ENCODE peak calls at places on chromosome 16, in nine cellular contexts. F is pancreas; W is neural progenitor cell; B is skeletal muscle cell; N is psoas muscle; O is CD8-positive, alpha-beta T cell; Z is bronchial epithelial cell; S is A549; Q is mucosa of descending colon. M is an unnamed sample.

GRCh38 chr16:58497935-58498334 is 2.0 kb upstream of the NDRG4 start:
- DNase-seq in F (no peak), W (no peak), B (no peak), N (no peak), O (no peak), Z (no peak), S (no peak), Q (no peak), M (no peak)

GRCh38 chr16:65756163-65756562 is 610.3 kb upstream of the CDH5 start:
- DNase-seq in F (no peak), W (no peak), B (no peak), N (no peak), O (no peak), Z (no peak), S (no peak), Q (no peak), M (no peak)

GRCh38 chr16:81809567-81809966 is 30.5 kb downstream of the PLCG2 start:
- DNase-seq in F (no peak), W (no peak), B (no peak), N (no peak), O (no peak), Z (no peak), S (no peak), Q (no peak), M (no peak)

GRCh38 chr16:4506450-4506849 is 30.3 kb downstream of the HMOX2 start:
- DNase-seq in F (peak), W (peak), B (no peak), N (no peak), O (peak), Z (peak), S (peak), Q (peak), M (no peak)

GRCh38 chr16:82567203-82567602 is 59.6 kb upstream of the CDH13 start:
- DNase-seq in F (no peak), W (no peak), B (no peak), N (no peak), O (no peak), Z (no peak), S (no peak), Q (no peak), M (no peak)

GRCh38 chr16:50985733-50986132 is 165.3 kb downstream of the SALL1 start:
- DNase-seq in F (no peak), W (no peak), B (no peak), N (no peak), O (no peak), Z (no peak), S (no peak), Q (no peak), M (no peak)

GRCh38 chr16:62137991-62138390 is 101.8 kb upstream of the CDH8 start:
- DNase-seq in F (no peak), W (no peak), B (no peak), N (no peak), O (no peak), Z (no peak), S (no peak), Q (no peak), M (no peak)

GRCh38 chr16:79628501-79628975 is 28.0 kb upstream of the MAF start:
- DNase-seq in F (no peak), W (no peak), B (peak), N (no peak), O (no peak), Z (peak), S (no peak), Q (no peak), M (no peak)

GRCh38 chr16:30430428-30430970 is 669 bp upstream of the DCTPP1 start:
- DNase-seq in F (no peak), W (no peak), B (no peak), N (peak), O (no peak), Z (no peak), S (no peak), Q (no peak), M (peak)

DNA sequence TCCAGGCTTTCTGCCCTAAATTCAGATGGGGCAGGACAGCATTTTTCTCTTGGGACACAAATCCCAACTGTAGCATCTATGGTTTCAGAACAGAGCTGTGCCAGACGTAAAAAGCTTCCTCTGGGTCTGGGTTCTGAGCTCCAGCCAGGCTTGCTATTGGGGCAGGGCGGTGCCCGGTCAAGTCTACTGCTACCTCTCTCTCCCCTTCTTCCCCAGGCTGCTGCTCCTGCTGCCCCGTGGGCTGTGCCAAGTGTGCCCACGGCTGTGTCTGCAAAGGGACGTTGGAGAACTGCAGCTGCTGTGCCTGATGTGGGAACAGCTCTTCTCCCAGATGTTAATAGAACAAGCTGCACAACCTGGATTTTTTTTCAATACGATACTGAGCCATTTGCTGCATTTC is 1.1 kb downstream of the MT1M start:
- DNase-seq in F (no peak), W (no peak), B (no peak), N (no peak), O (no peak), Z (no peak), S (no peak), Q (no peak), M (no peak)
- H3K4me3 ChIP-seq in F (no peak), W (no peak), B (no peak), N (no peak), O (no peak), Z (no peak), S (no peak), Q (no peak), M (peak)

DNA sequence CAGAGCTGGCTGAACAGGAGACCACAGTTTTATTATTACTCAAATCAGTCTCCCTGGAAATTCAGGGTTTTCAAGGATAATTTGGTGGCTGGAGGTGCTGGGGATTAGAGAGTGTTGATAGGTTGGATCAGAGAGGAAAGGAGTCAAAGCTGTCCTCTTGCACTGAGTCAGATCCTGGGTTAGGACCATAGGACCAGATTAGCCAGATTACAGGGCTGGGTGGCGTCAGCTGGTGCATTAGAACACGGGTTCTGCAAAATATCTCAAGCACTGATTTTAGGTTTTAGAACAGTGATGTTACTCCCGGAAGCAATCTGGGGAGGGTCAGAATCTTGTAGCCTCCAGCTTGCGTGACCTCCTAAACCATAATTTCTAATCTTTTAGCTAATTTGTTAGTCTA is 1.8 kb upstream of the NSMCE1 start:
- DNase-seq in F (no peak), W (no peak), B (no peak), N (no peak), O (no peak), Z (no peak), S (no peak), Q (no peak), M (no peak)
- H3K4me3 ChIP-seq in F (no peak), W (no peak), B (no peak), N (no peak), O (no peak), Z (no peak), S (no peak), Q (no peak), M (no peak)

GRCh38 chr16:85593503-85594195 is 19.5 kb upstream of the GSE1 start:
- DNase-seq in F (no peak), W (peak), B (no peak), N (no peak), O (no peak), Z (no peak), S (no peak), Q (no peak), M (no peak)
- H3K4me3 ChIP-seq in F (no peak), W (no peak), B (no peak), N (no peak), O (no peak), Z (no peak), S (no peak), Q (no peak), M (no peak)

GRCh38 chr16:84600343-84601229 is 17.3 kb downstream of the COTL1 start:
- DNase-seq in F (no peak), W (no peak), B (no peak), N (no peak), O (no peak), Z (no peak), S (no peak), Q (no peak), M (no peak)

GRCh38 chr16:84598391-84598750 is 19.5 kb downstream of the COTL1 start:
- DNase-seq in F (no peak), W (peak), B (no peak), N (no peak), O (no peak), Z (no peak), S (no peak), Q (no peak), M (no peak)

GRCh38 chr16:84597518-84598390 is 20.1 kb downstream of the COTL1 start:
- DNase-seq in F (no peak), W (no peak), B (no peak), N (no peak), O (no peak), Z (no peak), S (no peak), Q (no peak), M (no peak)

GRCh38 chr16:84596801-84597517 is 20.9 kb downstream of the COTL1 start:
- DNase-seq in F (no peak), W (no peak), B (no peak), N (no peak), O (no peak), Z (no peak), S (no peak), Q (no peak), M (no peak)

DNA sequence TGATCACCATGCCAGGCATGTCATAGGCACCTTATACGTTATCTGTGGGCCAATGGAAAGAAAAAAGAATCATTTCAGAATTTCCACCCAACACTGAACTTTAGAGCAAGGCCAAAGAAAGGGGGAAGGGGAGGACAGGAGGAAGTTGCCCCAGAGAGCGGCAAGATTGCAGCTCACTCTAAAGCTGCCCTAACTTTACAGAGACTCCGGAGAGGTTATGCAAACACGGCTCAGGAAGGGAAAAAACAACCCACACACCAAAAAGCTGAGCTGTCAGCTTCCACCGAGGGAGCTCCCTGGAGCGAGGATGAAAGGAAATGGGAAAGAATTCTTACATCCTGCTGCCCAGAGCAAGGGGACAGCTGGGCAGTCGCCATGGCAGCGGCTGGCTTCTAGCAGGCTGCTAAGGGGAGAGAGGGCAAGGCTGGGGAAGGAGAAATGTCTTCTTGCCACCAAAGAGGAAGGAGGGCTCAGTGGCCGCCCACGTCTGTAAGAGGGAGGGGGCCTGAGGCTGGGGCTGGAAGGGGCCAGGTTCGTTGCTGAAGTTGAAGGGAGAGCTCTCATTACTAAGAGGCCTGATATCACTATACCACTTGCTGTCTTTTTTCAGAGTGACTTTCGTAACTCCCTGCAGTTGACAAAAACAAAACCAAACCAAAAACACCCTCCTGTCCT is 18.2 kb downstream of the COTL1 start:
- DNase-seq in F (no peak), W (peak), B (peak), N (peak), O (no peak), Z (peak), S (peak), Q (no peak), M (no peak)
- H3K4me3 ChIP-seq in F (no peak), W (peak), B (peak), N (no peak), O (peak), Z (no peak), S (no peak), Q (no peak), M (peak)